ENCODE peak calls at places on chromosomes 16 and 17, in seven cellular contexts. R is breast epithelium, F is upper lobe of left lung, E is HepG2, S is sigmoid colon, H is esophagus muscularis mucosa, Z is transverse colon. G is an unnamed sample.

GRCh38 chr16:86806838-86807351 is 228.5 kb downstream of the FOXL1 start:
- DNase-seq in R (no peak), F (no peak), E (no peak), S (peak; percentile 38), H (no peak), Z (no peak), G (no peak)

GRCh38 chr16:89723279-89724250 is 2.2 kb downstream of the ZNF276 start:
- DNase-seq in R (no peak), F (peak; percentile 79), E (no peak), S (peak; percentile 77), H (no peak), Z (peak; percentile 57), G (no peak)

GRCh38 chr16:85639529-85640253 is 26.6 kb downstream of the GSE1 start:
- DNase-seq in R (peak; percentile 53), F (peak; percentile 83), E (no peak), S (peak; percentile 91), H (no peak), Z (no peak), G (no peak)

GRCh38 chr16:46627746-46628145 is 6.6 kb upstream of the SHCBP1 start:
- DNase-seq in R (no peak), F (no peak), E (no peak), S (no peak), H (no peak), Z (no peak), G (no peak)

GRCh38 chr17:12815642-12816141 is 26.4 kb downstream of the ARHGAP44 start:
- DNase-seq in R (no peak), F (no peak), E (no peak), S (no peak), H (no peak), Z (no peak), G (no peak)

GRCh38 chr16:27756206-27756970 is 206.4 kb downstream of the KATNIP start:
- DNase-seq in R (no peak), F (no peak), E (no peak), S (no peak), H (no peak), Z (no peak), G (no peak)

GRCh38 chr17:46270032-46270431 is 24.9 kb upstream of the LRRC37A start:
- DNase-seq in R (no peak), F (no peak), E (peak; percentile 43), S (no peak), H (no peak), Z (no peak), G (no peak)

GRCh38 chr17:2595200-2595599 is 1.7 kb downstream of the PAFAH1B1 start:
- DNase-seq in R (no peak), F (no peak), E (no peak), S (no peak), H (no peak), Z (no peak), G (no peak)

GRCh38 chr17:50829336-50829735 is 6.0 kb upstream of the WFIKKN2 start:
- DNase-seq in R (no peak), F (no peak), E (no peak), S (no peak), H (no peak), Z (no peak), G (no peak)

DNA sequence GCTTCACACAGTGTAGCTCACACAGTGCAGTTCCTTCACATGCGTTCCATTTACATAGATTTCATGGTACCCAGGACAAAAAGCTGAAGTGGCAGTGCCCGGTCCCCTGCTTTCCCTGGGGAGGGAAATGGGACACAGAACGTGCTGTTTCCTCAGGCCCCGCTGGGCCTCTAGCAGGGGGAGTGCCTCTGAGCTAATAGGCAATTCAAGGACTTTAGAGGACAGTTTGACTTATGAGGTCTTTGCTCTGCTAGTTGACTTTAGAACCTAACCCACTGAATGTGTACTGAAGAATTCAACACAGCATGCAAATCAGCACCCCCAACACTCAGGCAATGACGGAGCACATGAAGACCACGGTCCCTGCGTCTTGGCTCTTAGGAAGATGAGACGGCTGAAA is 6.8 kb downstream of the CDIP1 start:
- DNase-seq in R (no peak), F (no peak), E (no peak), S (no peak), H (no peak), Z (no peak), G (no peak)
- TF ChIP-seq POLR2A in R (no peak), F (no peak), E (no peak), S (no peak), H (no peak), Z (no peak), G (no peak)

GRCh38 chr17:28384281-28385036 is 13.0 kb downstream of the SARM1 start:
- DNase-seq in R (no peak), F (peak; percentile 89), E (no peak), S (no peak), H (no peak), Z (peak; percentile 84), G (peak; percentile 85)
- TF ChIP-seq POLR2AphosphoS5 in R (no peak), F (peak; percentile 52), E (no peak), S (no peak), H (no peak), Z (peak; percentile 79), G (no peak)

GRCh38 chr16:1351582-1352362 is at the start of the genes GNPTG and TSR3:
- DNase-seq in R (peak; percentile 79), F (peak; percentile 97), E (peak; percentile 61), S (peak; percentile 93), H (peak; percentile 94), Z (peak; percentile 88), G (peak; percentile 91)
- TF ChIP-seq POLR2A in R (no peak), F (peak; percentile 93), E (peak; percentile 71), S (no peak), H (no peak), Z (peak; percentile 37), G (no peak)

GRCh38 chr17:65556910-65557348 is 4.5 kb downstream of the AXIN2 start:
- DNase-seq in R (no peak), F (no peak), E (no peak), S (no peak), H (no peak), Z (no peak), G (no peak)

GRCh38 chr17:65553009-65553645 is 8.3 kb downstream of the AXIN2 start:
- DNase-seq in R (no peak), F (no peak), E (no peak), S (no peak), H (no peak), Z (no peak), G (no peak)

GRCh38 chr17:65556014-65556909 is 5.2 kb downstream of the AXIN2 start:
- DNase-seq in R (peak; percentile 58), F (no peak), E (peak; percentile 82), S (peak; percentile 89), H (peak; percentile 95), Z (peak; percentile 94), G (peak; percentile 93)

GRCh38 chr17:65553646-65554567 is 7.5 kb downstream of the AXIN2 start:
- DNase-seq in R (no peak), F (no peak), E (no peak), S (no peak), H (no peak), Z (no peak), G (no peak)

GRCh38 chr17:65554568-65555223 is 6.8 kb downstream of the AXIN2 start:
- DNase-seq in R (no peak), F (no peak), E (no peak), S (peak; percentile 84), H (no peak), Z (peak; percentile 37), G (no peak)
- TF ChIP-seq POLR2AphosphoS5 in R (no peak), F (no peak), E (no peak), S (peak; percentile 70), H (peak; percentile 58), Z (no peak), G (no peak)

GRCh38 chr16:1677942-1678499 is at the start of gene JPT2:
- DNase-seq in R (peak; percentile 97), F (peak; percentile 100), E (peak; percentile 93), S (peak; percentile 98), H (peak; percentile 98), Z (peak; percentile 98), G (peak; percentile 96)
- TF ChIP-seq POLR2A in R (no peak), F (peak; percentile 74), E (peak; percentile 77), S (no peak), H (no peak), Z (peak; percentile 28), G (no peak)

GRCh38 chr16:31471875-31472558 is at the start of gene TGFB1I1:
- DNase-seq in R (peak; percentile 65), F (peak; percentile 90), E (no peak), S (peak; percentile 94), H (no peak), Z (peak; percentile 68), G (no peak)
- TF ChIP-seq POLR2AphosphoS5 in R (no peak), F (peak; percentile 10), E (no peak), S (peak; percentile 63), H (peak; percentile 50), Z (no peak), G (no peak)